ENCODE peak calls at places on chromosomes 13 and 19, in nine cellular contexts. K is Panc1, N is OCI-LY7, V is cardiac muscle cell, M is body of pancreas, U is tibial nerve, I is AG04450, R is HepG2, Y is adipocyte. A is an unnamed sample.

GRCh38 chr13:105410602-105411001 is 1124.9 kb downstream of the EFNB2 start:
- DNase-seq in K (no peak), N (no peak), V (peak; percentile 46), M (peak; percentile 76), U (peak; percentile 47), I (no peak), R (peak; percentile 7), Y (no peak), A (peak; percentile 66)

GRCh38 chr19:16367269-16367683 is 42.6 kb downstream of the KLF2 start:
- DNase-seq in K (no peak), N (peak; percentile 78), V (no peak), M (no peak), U (no peak), I (no peak), R (no peak), Y (no peak), A (no peak)

GRCh38 chr13:96850538-96850937 is 143.7 kb downstream of the OXGR1 start:
- DNase-seq in K (no peak), N (no peak), V (no peak), M (no peak), U (no peak), I (no peak), R (no peak), Y (no peak), A (no peak)

GRCh38 chr13:109007946-109008345 is 378.5 kb downstream of the MYO16 start:
- DNase-seq in K (no peak), N (no peak), V (no peak), M (no peak), U (no peak), I (no peak), R (no peak), Y (peak; percentile 57), A (no peak)

GRCh38 chr13:71624641-71625040 is 242.4 kb downstream of the DACH1 start:
- DNase-seq in K (no peak), N (no peak), V (no peak), M (no peak), U (no peak), I (no peak), R (no peak), Y (no peak), A (no peak)

GRCh38 chr13:113532156-113532806 is 41.8 kb upstream of the DCUN1D2 start:
- DNase-seq in K (no peak), N (no peak), V (peak; percentile 38), M (no peak), U (no peak), I (no peak), R (no peak), Y (no peak), A (no peak)

GRCh38 chr13:34361528-34361927 is 543.6 kb downstream of the RFC3 start:
- DNase-seq in K (no peak), N (no peak), V (no peak), M (no peak), U (no peak), I (no peak), R (no peak), Y (peak; percentile 91), A (no peak)

GRCh38 chr13:66323695-66324094 is 906.4 kb downstream of the PCDH9 start:
- DNase-seq in K (no peak), N (no peak), V (no peak), M (no peak), U (no peak), I (no peak), R (no peak), Y (peak; percentile 6), A (no peak)

GRCh38 chr19:56838930-56839664 is 1.4 kb downstream of the PEG3 start:
- DNase-seq in K (no peak), N (no peak), V (no peak), M (peak; percentile 98), U (peak; percentile 88), I (no peak), R (peak; percentile 97), Y (peak; percentile 31), A (no peak)

GRCh38 chr19:56838680-56838929 is 1.9 kb downstream of the PEG3 start:
- DNase-seq in K (no peak), N (no peak), V (no peak), M (no peak), U (no peak), I (no peak), R (no peak), Y (no peak), A (no peak)

GRCh38 chr19:56837492-56837891 is 3.0 kb downstream of the PEG3 start:
- DNase-seq in K (no peak), N (no peak), V (no peak), M (peak; percentile 86), U (peak; percentile 45), I (no peak), R (peak; percentile 28), Y (no peak), A (no peak)

GRCh38 chr19:56837004-56837403 is 3.5 kb downstream of the PEG3 start:
- DNase-seq in K (no peak), N (no peak), V (no peak), M (peak; percentile 20), U (no peak), I (no peak), R (peak; percentile 37), Y (no peak), A (no peak)

GRCh38 chr19:56837892-56838679 is 2.4 kb downstream of the PEG3 start:
- DNase-seq in K (no peak), N (no peak), V (no peak), M (peak; percentile 80), U (peak; percentile 50), I (no peak), R (peak; percentile 67), Y (no peak), A (no peak)
- H3K9me3 ChIP-seq in K (peaks cover 5% of the 10 kb centered on the region), N (peaks cover 7% of the 10 kb centered on the region), V (no peaks in the 10 kb centered on the region), M (no peaks in the 10 kb centered on the region), U (peaks cover 36% of the 10 kb centered on the region), I (peaks cover 66% of the 10 kb centered on the region), R (no peaks in the 10 kb centered on the region), Y (no peaks in the 10 kb centered on the region), A (peaks cover 6% of the 10 kb centered on the region)

GRCh38 chr13:49629196-49629938 is 1.1 kb downstream of the ARL11 start:
- DNase-seq in K (no peak), N (peak; percentile 22), V (no peak), M (no peak), U (no peak), I (no peak), R (no peak), Y (no peak), A (no peak)
- H3K4me3 ChIP-seq in K (no peak overlapping the region), N (peak overlapping the region; percentile 90), V (no peak overlapping the region), M (no peak overlapping the region), U (peak overlapping the region; percentile 27), I (no peak overlapping the region), R (no peak overlapping the region), Y (no peak overlapping the region), A (no peak overlapping the region)

DNA sequence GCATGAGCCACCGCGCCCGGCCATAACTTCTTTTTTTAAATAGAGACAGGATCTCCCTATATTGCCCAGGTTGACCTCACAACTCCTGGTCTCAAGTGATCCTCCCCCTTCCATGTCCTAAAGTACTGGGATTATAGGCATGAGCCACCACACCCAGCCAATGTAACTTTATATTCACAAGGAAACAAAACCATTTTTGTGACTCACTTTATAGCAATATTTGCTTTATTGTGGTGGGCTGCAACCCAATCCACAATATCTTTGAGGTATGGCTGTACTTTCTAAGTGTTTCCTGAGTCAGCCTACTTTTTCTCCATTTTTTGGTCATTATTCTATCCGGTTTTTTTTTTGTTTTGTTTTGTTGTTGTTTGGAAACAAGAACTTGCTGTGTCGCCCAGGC is 7.9 kb upstream of the ZIM3 start:
- DNase-seq in K (no peak), N (no peak), V (no peak), M (no peak), U (no peak), I (no peak), R (no peak), Y (no peak), A (no peak)
- H3K9me3 ChIP-seq in K (no peaks in the 10 kb centered on the region), N (no peaks in the 10 kb centered on the region), V (no peaks in the 10 kb centered on the region), M (no peaks in the 10 kb centered on the region), U (peaks cover 5% of the 10 kb centered on the region), I (peaks cover 31% of the 10 kb centered on the region), R (no peaks in the 10 kb centered on the region), Y (no peaks in the 10 kb centered on the region), A (no peaks in the 10 kb centered on the region)

GRCh38 chr13:37752156-37752555 is 117.4 kb downstream of the TRPC4 start:
- DNase-seq in K (no peak), N (no peak), V (no peak), M (no peak), U (no peak), I (no peak), R (no peak), Y (no peak), A (no peak)
- H3K4me3 ChIP-seq in K (no peak overlapping the region), N (no peak overlapping the region), V (no peak overlapping the region), M (no peak overlapping the region), U (no peak overlapping the region), I (no peak overlapping the region), R (no peak overlapping the region), Y (peak overlapping the region; percentile 3), A (no peak overlapping the region)

GRCh38 chr19:58473775-58474174 is 2.4 kb upstream of the ZNF446 start:
- DNase-seq in K (no peak), N (no peak), V (no peak), M (no peak), U (no peak), I (no peak), R (no peak), Y (no peak), A (no peak)
- H3K9me3 ChIP-seq in K (no peaks in the 10 kb centered on the region), N (no peaks in the 10 kb centered on the region), V (no peaks in the 10 kb centered on the region), M (no peaks in the 10 kb centered on the region), U (no peaks in the 10 kb centered on the region), I (no peaks in the 10 kb centered on the region), R (no peaks in the 10 kb centered on the region), Y (no peaks in the 10 kb centered on the region), A (no peaks in the 10 kb centered on the region)

GRCh38 chr19:49057636-49058234 is at the start of gene CGB7:
- DNase-seq in K (no peak), N (no peak), V (peak; percentile 77), M (peak; percentile 77), U (peak; percentile 54), I (no peak), R (peak; percentile 17), Y (peak; percentile 74), A (peak; percentile 54)
- H3K4me3 ChIP-seq in K (peak within 1 kb of the TSS; percentile 49), N (no peak within 1 kb of the TSS), V (peak within 1 kb of the TSS; percentile 49), M (no peak within 1 kb of the TSS), U (peak within 1 kb of the TSS; percentile 56), I (peak within 1 kb of the TSS; percentile 64), R (peak within 1 kb of the TSS; percentile 71), Y (peak within 1 kb of the TSS; percentile 78), A (peak within 1 kb of the TSS; percentile 22)

DNA sequence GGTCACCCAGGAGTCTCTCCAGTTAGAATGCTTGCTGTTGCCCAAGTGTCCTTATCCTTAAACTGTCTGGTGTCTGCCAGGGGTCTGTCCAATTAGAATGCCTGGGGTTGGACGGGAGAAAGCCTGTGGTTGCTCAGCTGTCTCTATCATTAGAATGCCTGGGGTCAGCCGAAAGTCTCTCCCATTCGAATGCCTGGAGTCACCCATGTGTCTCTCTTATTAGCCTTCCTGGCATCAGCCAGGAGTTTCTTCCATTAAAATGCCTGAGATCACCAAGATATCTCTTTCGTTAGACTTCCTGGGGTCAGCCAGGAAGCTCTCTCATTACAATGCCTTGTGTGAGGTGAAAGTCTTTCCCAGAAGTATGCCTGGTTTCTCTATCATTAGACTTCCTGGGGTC is 1521.0 kb downstream of the UQCRFS1 start:
- DNase-seq in K (no peak), N (no peak), V (no peak), M (no peak), U (no peak), I (no peak), R (no peak), Y (no peak), A (no peak)
- H3K9me3 ChIP-seq in K (peaks cover 4% of the 10 kb centered on the region), N (no peaks in the 10 kb centered on the region), V (peaks cover 3% of the 10 kb centered on the region), M (peaks cover 25% of the 10 kb centered on the region), U (peaks cover 63% of the 10 kb centered on the region), I (peaks cover 23% of the 10 kb centered on the region), R (peaks cover 88% of the 10 kb centered on the region), Y (peaks cover 10% of the 10 kb centered on the region), A (no peaks in the 10 kb centered on the region)